ENCODE peak calls at places on chromosomes 12 and 14, in four cellular contexts. B is stomach, W is GM23338, V is K562. Y is an unnamed sample.

GRCh38 chr12:212383-212798 is 1.6 kb downstream of the SLC6A12 start:
- DNase-seq in V (no peak), B (no peak), W (no peak), Y (no peak)

GRCh38 chr12:64900540-64900939 is 76.1 kb downstream of the TBC1D30 start:
- DNase-seq in V (no peak), B (no peak), W (no peak), Y (no peak)

GRCh38 chr14:53509845-53510244 is 356.7 kb upstream of the DDHD1 start:
- DNase-seq in W (no peak), B (no peak), V (no peak), Y (peak)

GRCh38 chr12:20058068-20058467 is 310.3 kb upstream of the PDE3A start:
- DNase-seq in V (no peak), W (no peak), B (no peak), Y (no peak)

GRCh38 chr12:12560587-12561304 is 1.9 kb downstream of the DUSP16 start:
- DNase-seq in W (peak), V (no peak), B (peak), Y (no peak)

GRCh38 chr14:97196336-97196735 is 399.2 kb downstream of the VRK1 start:
- DNase-seq in V (no peak), W (no peak), B (no peak), Y (no peak)

GRCh38 chr12:80422549-80422948 is 21.5 kb upstream of the PTPRQ start:
- DNase-seq in B (no peak), W (no peak), V (no peak), Y (no peak)

GRCh38 chr14:29085546-29085945 is 319.0 kb downstream of the FOXG1 start:
- DNase-seq in W (peak), V (peak), B (no peak), Y (no peak)

GRCh38 chr12:46585854-46586621 is 213.5 kb upstream of the SLC38A2 start:
- DNase-seq in V (no peak), W (peak), B (peak), Y (no peak)

GRCh38 chr12:68094195-68094594 is 65.3 kb downstream of the IFNG start:
- DNase-seq in V (no peak), W (no peak), B (no peak), Y (no peak)

GRCh38 chr14:72763892-72764291 is 130.0 kb downstream of the DPF3 start:
- DNase-seq in B (no peak), W (peak), V (no peak), Y (no peak)

GRCh38 chr14:90294872-90295271 is 36.9 kb downstream of the NRDE2 start:
- DNase-seq in V (no peak), W (no peak), B (no peak), Y (no peak)

GRCh38 chr12:76503957-76504356 is 55.6 kb downstream of the OSBPL8 start:
- DNase-seq in W (no peak), V (no peak), B (no peak), Y (no peak)

GRCh38 chr14:103275000-103275399 is 59.0 kb upstream of the EIF5 start:
- DNase-seq in V (no peak), W (no peak), B (no peak), Y (no peak)

GRCh38 chr12:106074706-106075392 is 63.9 kb downstream of the NUAK1 start:
- DNase-seq in B (no peak), W (no peak), V (no peak), Y (peak)

GRCh38 chr12:2057041-2057792 is 4.4 kb downstream of the CACNA1C start:
- DNase-seq in B (peak), W (peak), V (peak), Y (no peak)

GRCh38 chr14:71720978-71721624 is 211.1 kb upstream of the RGS6 start:
- DNase-seq in B (no peak), V (peak), W (peak), Y (no peak)

GRCh38 chr14:54570651-54571415 is 3.9 kb downstream of the SAMD4A start:
- DNase-seq in B (no peak), W (no peak), V (no peak), Y (no peak)

GRCh38 chr14:65860956-65861631 is 448.6 kb downstream of the FUT8 start:
- DNase-seq in B (no peak), V (no peak), W (no peak), Y (no peak)

DNA sequence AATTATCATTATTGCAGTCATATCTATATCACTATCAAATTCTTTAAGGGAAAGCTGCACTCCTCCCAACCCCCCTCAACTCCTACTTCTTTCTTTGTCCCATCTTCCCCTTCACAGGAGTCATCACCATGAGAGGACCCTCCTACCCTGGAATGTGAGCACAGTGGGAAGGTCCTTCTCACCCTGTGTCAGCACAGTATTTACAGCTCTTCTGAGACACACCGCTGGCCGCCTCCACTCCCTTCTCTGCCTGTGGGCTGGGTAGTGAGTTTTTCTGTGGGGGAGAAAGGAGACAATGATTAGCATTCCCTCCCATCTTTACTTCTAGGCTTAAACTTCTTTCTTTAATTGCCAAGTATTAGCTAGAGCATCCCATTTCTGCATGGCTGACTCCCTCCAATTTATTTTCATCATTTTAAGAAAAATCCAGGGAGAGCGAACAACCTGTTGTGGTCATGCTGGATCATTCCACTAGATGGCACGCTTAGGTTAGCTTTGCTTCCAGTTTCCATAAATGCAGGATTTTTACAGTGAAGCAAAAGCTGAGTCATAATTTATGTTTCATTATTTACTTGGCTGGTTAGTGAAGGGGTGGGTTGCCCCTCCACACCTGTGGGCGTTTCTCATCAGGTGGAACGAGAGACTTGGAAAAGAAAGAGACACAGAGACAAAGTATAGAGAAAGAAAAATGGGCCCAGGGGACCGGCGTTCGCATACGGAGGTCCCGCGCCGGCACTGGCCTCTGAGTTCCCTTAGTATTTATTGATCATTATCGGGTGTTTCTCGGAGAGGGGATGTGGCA is 188.5 kb downstream of the ALX1 start:
- DNase-seq in W (peak), V (peak), B (peak), Y (no peak)
- H3K4me3 ChIP-seq in W (peak), V (no peak), B (peak), Y (peak)

GRCh38 chr12:95549392-95550084 is 1.7 kb downstream of the USP44 start:
- DNase-seq in W (peak), B (no peak), V (no peak), Y (no peak)
- TF ChIP-seq POLR2AphosphoS5 in W (peak), B (no peak), V (no peak), Y (no peak)

GRCh38 chr12:59812716-59813115 is 216.9 kb downstream of the SLC16A7 start:
- DNase-seq in V (no peak), W (no peak), B (no peak), Y (no peak)
- H3K4me3 ChIP-seq in V (no peak), W (no peak), B (no peak), Y (no peak)

GRCh38 chr14:93112891-93113677 is 2.6 kb downstream of the ITPK1 start:
- DNase-seq in B (peak), W (peak), V (peak), Y (no peak)
- TF ChIP-seq POLR2AphosphoS5 in B (no peak), W (no peak), V (no peak), Y (no peak)

GRCh38 chr14:94113073-94113472 is 2.5 kb downstream of the IFI27 start:
- DNase-seq in B (peak), W (no peak), V (no peak), Y (no peak)
- H3K4me3 ChIP-seq in B (peak), W (no peak), V (no peak), Y (no peak)

DNA sequence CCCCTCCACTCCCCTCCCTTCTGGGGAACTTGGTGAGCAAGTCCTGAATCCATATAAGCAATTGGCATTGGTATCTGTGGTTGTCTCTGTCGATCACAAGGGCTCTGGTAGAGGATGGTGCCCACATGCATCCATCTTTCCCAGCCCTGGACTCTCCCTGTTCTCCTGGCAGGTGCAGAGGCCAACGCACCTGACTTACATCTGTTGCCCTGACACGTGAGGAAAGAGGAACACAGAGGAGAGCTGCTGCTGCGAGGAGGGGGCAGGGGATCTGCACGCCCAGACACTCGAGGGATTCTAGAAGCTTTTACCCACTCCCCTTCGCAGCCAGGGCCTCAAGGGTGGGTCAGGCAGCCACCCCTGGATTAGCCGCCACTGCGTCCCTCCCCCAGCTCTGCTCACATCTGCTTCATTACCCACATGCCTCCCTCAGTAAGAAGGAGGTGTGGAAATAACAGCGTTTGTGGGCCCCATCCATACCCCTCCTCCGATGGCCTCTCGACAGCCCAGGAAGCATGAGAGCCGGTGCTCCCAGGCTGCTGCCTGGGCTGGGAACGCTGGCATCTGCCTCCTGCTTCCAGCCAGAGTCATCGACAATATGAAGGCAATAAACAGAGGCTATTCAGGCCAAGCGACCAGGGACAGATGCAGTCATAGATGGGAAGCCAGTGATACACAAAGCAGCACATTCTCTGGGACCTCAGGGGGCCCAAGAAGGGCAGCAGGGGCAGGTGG is 56.5 kb downstream of the KDM2B start:
- DNase-seq in B (no peak), V (no peak), W (no peak), Y (no peak)
- TF ChIP-seq POLR2AphosphoS5 in B (no peak), V (no peak), W (no peak), Y (no peak)